ENCODE peak calls at places on chromosomes 6 and 20, in four cellular contexts. P is LoVo, Y is fibroblast of the aortic adventitia, G is fibroblast of pulmonary artery. O is an unnamed sample.

GRCh38 chr20:18314786-18315406 is 26.6 kb downstream of the ZNF133 start:
- DNase-seq in Y (peak), G (peak), P (no peak), O (no peak)

GRCh38 chr20:49261173-49261572 is 16.7 kb downstream of the ZNFX1 start:
- DNase-seq in Y (no peak), G (no peak), P (no peak), O (no peak)

GRCh38 chr6:170025341-170026271 is 265.3 kb downstream of the DLL1 start:
- DNase-seq in G (no peak), Y (no peak), P (no peak), O (no peak)

GRCh38 chr6:5511924-5512323 is 250.6 kb downstream of the FARS2 start:
- DNase-seq in Y (peak), G (peak), P (no peak), O (no peak)

GRCh38 chr20:62303327-62304226 is 780 bp downstream of the ADRM1 start:
- DNase-seq in Y (peak), P (peak), G (no peak), O (no peak)

GRCh38 chr6:159217595-159218275 is 48.5 kb downstream of the FNDC1 start:
- DNase-seq in Y (peak), P (peak), G (peak), O (peak)

GRCh38 chr20:38900606-38901005 is 25.6 kb upstream of the FAM83D start:
- DNase-seq in P (no peak), G (no peak), Y (no peak), O (no peak)

GRCh38 chr6:83378621-83379388 is 52.0 kb downstream of the ME1 start:
- DNase-seq in G (peak), P (no peak), Y (peak), O (no peak)

GRCh38 chr20:25552977-25553376 is 32.4 kb downstream of the NINL start:
- DNase-seq in Y (no peak), P (no peak), G (no peak), O (no peak)

GRCh38 chr6:54245265-54245664 is 63.0 kb upstream of the TINAG start:
- DNase-seq in P (no peak), G (no peak), Y (no peak), O (no peak)

GRCh38 chr20:44428174-44429016 is 47.3 kb upstream of the TTPAL start:
- DNase-seq in G (no peak), Y (no peak), P (no peak), O (no peak)

GRCh38 chr6:136791296-136792065 is 796 bp downstream of the MAP3K5 start:
- DNase-seq in G (peak), Y (peak), P (peak), O (peak)

GRCh38 chr6:35833534-35833933 is 28.4 kb downstream of the LHFPL5 start:
- DNase-seq in P (no peak), G (peak), Y (no peak), O (peak)

GRCh38 chr6:53361549-53362031 is 12.8 kb upstream of the ELOVL5 start:
- DNase-seq in G (no peak), P (no peak), Y (peak), O (no peak)

GRCh38 chr6:137811121-137811911 is 55.7 kb upstream of the TNFAIP3 start:
- DNase-seq in G (peak), P (peak), Y (peak), O (peak)

GRCh38 chr6:89162047-89162371 is 16.2 kb downstream of the PM20D2 start:
- DNase-seq in Y (no peak), P (no peak), G (no peak), O (no peak)

GRCh38 chr6:33199687-33200233 is 705 bp downstream of the RXRB start:
- DNase-seq in P (peak), G (peak), Y (peak), O (peak)

GRCh38 chr6:154686162-154686561 is 47.1 kb upstream of the SCAF8 start:
- DNase-seq in G (no peak), Y (no peak), P (no peak), O (no peak)

GRCh38 chr6:116370717-116371383 is at the start of gene DSE:
- DNase-seq in G (peak), P (peak), Y (peak), O (no peak)

GRCh38 chr20:17888044-17888443 is 80.5 kb downstream of the SNX5 start:
- DNase-seq in Y (no peak), P (peak), G (no peak), O (no peak)

GRCh38 chr6:5173862-5174643 is 86.7 kb downstream of the LYRM4 start:
- DNase-seq in Y (no peak), G (no peak), P (no peak), O (no peak)

GRCh38 chr20:21074605-21075336 is 31.4 kb downstream of the LINC00237 start:
- DNase-seq in G (no peak), P (peak), Y (no peak), O (no peak)

GRCh38 chr6:113172531-113172966 is 684.6 kb upstream of the MARCKS start:
- DNase-seq in Y (peak), G (peak), P (no peak), O (no peak)

GRCh38 chr6:79913369-79913768 is 34.0 kb downstream of the ELOVL4 start:
- DNase-seq in P (no peak), G (no peak), Y (no peak), O (no peak)

GRCh38 chr6:129488313-129488712 is 221.7 kb downstream of the ARHGAP18 start:
- DNase-seq in Y (no peak), G (no peak), P (no peak), O (no peak)

GRCh38 chr20:18832801-18833200 is 19.2 kb downstream of the SCP2D1 start:
- DNase-seq in Y (no peak), G (no peak), P (no peak), O (no peak)

GRCh38 chr6:122491915-122492537 is 20.4 kb upstream of the SERINC1 start:
- DNase-seq in P (peak), G (peak), Y (peak), O (peak)

GRCh38 chr6:16718301-16718700 is 43.0 kb downstream of the ATXN1 start:
- DNase-seq in P (no peak), G (no peak), Y (no peak), O (no peak)

GRCh38 chr6:137402143-137402542 is 92.1 kb downstream of the OLIG3 start:
- DNase-seq in G (no peak), P (no peak), Y (no peak), O (no peak)

GRCh38 chr20:19885981-19886665 is 128.1 kb downstream of the RIN2 start:
- DNase-seq in G (peak), P (peak), Y (peak), O (no peak)

GRCh38 chr20:57658447-57659130 is 38.4 kb upstream of the ZBP1 start:
- DNase-seq in Y (no peak), P (no peak), G (no peak), O (no peak)

GRCh38 chr6:3813918-3814317 is 35.3 kb upstream of the FAM50B start:
- DNase-seq in Y (no peak), G (no peak), P (no peak), O (no peak)

O was measured in NCI-H460.